ENCODE peak calls at places on chromosome 5, in six cellular contexts. D is body of pancreas, Y is uterus, X is A673, B is right lobe of liver, K is left lung. H is an unnamed sample. For H3K4me1, the result is how much of the 10 kb centered on the place peaks cover.

GRCh38 chr5:62720036-62720441 is 141.4 kb downstream of the LRRC70 start:
- DNase-seq in D (no peak), Y (no peak), X (peak), B (no peak), K (no peak), H (peak)

GRCh38 chr5:60634054-60634453 is 65.9 kb downstream of the DEPDC1B start:
- DNase-seq in D (no peak), Y (no peak), X (no peak), B (no peak), K (no peak), H (no peak)

GRCh38 chr5:132087661-132088060 is 14.1 kb downstream of the CSF2 start:
- DNase-seq in D (no peak), Y (no peak), X (no peak), B (no peak), K (no peak), H (no peak)

GRCh38 chr5:15694694-15695093 is 194.7 kb downstream of the FBXL7 start:
- DNase-seq in D (no peak), Y (peak), X (no peak), B (no peak), K (no peak), H (peak)

GRCh38 chr5:173757279-173757678 is 130.9 kb upstream of the CPEB4 start:
- DNase-seq in D (no peak), Y (no peak), X (no peak), B (no peak), K (no peak), H (no peak)

GRCh38 chr5:56680731-56681130 is 134.6 kb upstream of the MAP3K1 start:
- DNase-seq in D (no peak), Y (no peak), X (no peak), B (no peak), K (no peak), H (no peak)

GRCh38 chr5:25963251-25964008 is 1075.0 kb downstream of the CDH9 start:
- DNase-seq in D (no peak), Y (no peak), X (no peak), B (peak), K (no peak), H (peak)

GRCh38 chr5:157184117-157184516 is 3.5 kb downstream of the ITK start:
- DNase-seq in D (no peak), Y (no peak), X (no peak), B (no peak), K (no peak), H (no peak)

GRCh38 chr5:31626156-31626555 is 12.8 kb upstream of the PDZD2 start:
- DNase-seq in D (peak), Y (no peak), X (no peak), B (peak), K (no peak), H (no peak)

GRCh38 chr5:128498844-128499455 is 39.1 kb downstream of the FBN2 start:
- DNase-seq in D (no peak), Y (no peak), X (peak), B (no peak), K (no peak), H (peak)

GRCh38 chr5:42531611-42532010 is 108.4 kb downstream of the GHR start:
- DNase-seq in D (no peak), Y (no peak), X (no peak), B (no peak), K (no peak), H (no peak)

GRCh38 chr5:136016945-136017530 is 11.8 kb upstream of the TGFBI start:
- DNase-seq in D (no peak), Y (no peak), X (peak), B (no peak), K (no peak), H (no peak)

GRCh38 chr5:147830035-147830434 is 1.4 kb downstream of the SPINK1 start:
- DNase-seq in D (no peak), Y (no peak), X (no peak), B (no peak), K (no peak), H (no peak)

GRCh38 chr5:149439899-149440655 is 61.0 kb upstream of the IL17B start:
- DNase-seq in D (no peak), Y (peak), X (peak), B (no peak), K (no peak), H (no peak)

GRCh38 chr5:158922263-158922592 is 177.5 kb downstream of the EBF1 start:
- DNase-seq in D (no peak), Y (no peak), X (no peak), B (no peak), K (no peak), H (no peak)

GRCh38 chr5:7331083-7331482 is 64.9 kb upstream of the ADCY2 start:
- DNase-seq in D (no peak), Y (no peak), X (no peak), B (no peak), K (no peak), H (no peak)
- TF ChIP-seq CTCF in D (no peak), Y (no peak), X (no peak), B (no peak), K (no peak), H (no peak)

GRCh38 chr5:150540042-150540441 is 32.1 kb downstream of the NDST1 start:
- DNase-seq in D (no peak), Y (no peak), X (no peak), B (no peak), K (no peak), H (no peak)
- H3K27ac ChIP-seq in D (no peak), Y (no peak), X (no peak), B (peak), K (no peak), H (no peak)

GRCh38 chr5:168357881-168358280 is 66.4 kb downstream of the WWC1 start:
- DNase-seq in D (no peak), Y (no peak), X (no peak), B (no peak), K (no peak), H (no peak)

GRCh38 chr5:168353216-168353957 is 61.9 kb downstream of the WWC1 start:
- DNase-seq in D (no peak), Y (no peak), X (no peak), B (peak), K (no peak), H (no peak)

GRCh38 chr5:168354397-168354796 is 63.0 kb downstream of the WWC1 start:
- DNase-seq in D (no peak), Y (no peak), X (no peak), B (no peak), K (no peak), H (no peak)

GRCh38 chr5:168356592-168356991 is 65.1 kb downstream of the WWC1 start:
- DNase-seq in D (no peak), Y (no peak), X (peak), B (no peak), K (no peak), H (no peak)

DNA sequence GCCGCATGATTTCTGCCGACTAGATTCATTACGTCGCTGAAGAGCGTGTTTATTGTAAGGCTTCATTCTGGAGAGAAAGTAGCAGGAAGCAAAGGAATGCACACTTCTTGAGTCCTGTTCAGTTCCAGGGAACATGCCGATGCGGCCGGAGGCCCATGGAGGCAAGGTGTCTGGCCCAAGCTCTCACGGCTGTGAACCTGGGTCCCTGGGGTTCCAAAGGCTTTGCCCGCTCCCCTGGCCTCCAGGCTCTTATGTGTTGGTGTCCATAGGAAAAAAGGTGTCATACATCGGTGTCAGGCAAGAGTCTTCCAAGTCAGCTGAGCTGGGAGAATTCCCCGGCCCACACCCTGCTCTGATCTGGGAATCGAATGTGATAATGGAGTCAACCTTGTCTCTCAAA is 64.7 kb downstream of the WWC1 start:
- DNase-seq in D (no peak), Y (no peak), X (no peak), B (no peak), K (no peak), H (no peak)
- H3K4me1 ChIP-seq in D (under half), Y (under half), X (under half), B (under half), K (under half), H (under half)

DNA sequence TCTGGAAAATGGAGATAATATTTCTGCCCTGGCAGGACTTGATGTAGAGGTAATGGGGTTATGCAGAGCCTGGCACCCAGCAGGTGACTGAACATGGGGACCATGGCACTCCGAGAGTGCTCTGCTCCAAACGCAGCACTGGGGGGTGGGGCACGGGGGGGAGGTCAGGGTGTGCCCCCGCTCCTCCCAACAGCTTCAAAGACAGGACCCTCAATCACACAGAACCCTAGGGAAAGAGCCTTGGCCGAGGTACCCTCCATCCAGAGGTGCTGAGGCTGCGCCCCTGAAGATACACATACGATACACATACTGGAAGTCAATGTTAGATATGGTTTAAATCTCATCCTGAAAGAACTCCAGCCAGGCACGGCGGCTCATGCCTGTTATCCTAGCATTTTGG is 26.6 kb upstream of the CEP72 start:
- DNase-seq in D (no peak), Y (no peak), X (no peak), B (no peak), K (no peak), H (no peak)
- TF ChIP-seq CTCF in D (no peak), Y (no peak), X (no peak), B (no peak), K (no peak), H (no peak)